ENCODE peak calls at places on chromosomes 5 and 9, in six cellular contexts. U, O, T, Y, H and J are unnamed samples.
A peak's percentile ranks its signal among the peaks of the same experiment; 100 is the strongest.

GRCh38 chr5:36788365-36788764 is 88.2 kb upstream of the NIPBL start:
- DNase-seq in U (no peak), O (no peak), T (no peak), Y (no peak), H (no peak), J (no peak)

GRCh38 chr5:177195307-177195952 is 61.9 kb downstream of the NSD1 start:
- DNase-seq in U (no peak), O (no peak), T (no peak), Y (no peak), H (peak; percentile 39), J (no peak)

GRCh38 chr9:92974161-92974661 is 26.9 kb downstream of the FGD3 start:
- DNase-seq in U (no peak), O (no peak), T (no peak), Y (peak; percentile 83), H (no peak), J (no peak)

GRCh38 chr5:129063483-129064136 is 30.9 kb upstream of the ISOC1 start:
- DNase-seq in U (no peak), O (peak; percentile 55), T (no peak), Y (no peak), H (peak; percentile 46), J (peak; percentile 57)

GRCh38 chr9:127021664-127022337 is 100.6 kb downstream of the ANGPTL2 start:
- DNase-seq in U (peak; percentile 65), O (peak; percentile 99), T (no peak), Y (no peak), H (peak; percentile 94), J (peak; percentile 83)

GRCh38 chr5:62354028-62354874 is 48.2 kb downstream of the KIF2A start:
- DNase-seq in U (no peak), O (peak; percentile 58), T (peak; percentile 19), Y (no peak), H (peak; percentile 65), J (peak; percentile 53)

GRCh38 chr5:67530609-67531255 is 334.1 kb upstream of the CD180 start:
- DNase-seq in U (no peak), O (no peak), T (no peak), Y (no peak), H (no peak), J (no peak)

GRCh38 chr9:107948086-107948485 is 458.5 kb upstream of the KLF4 start:
- DNase-seq in U (no peak), O (peak; percentile 40), T (no peak), Y (no peak), H (no peak), J (no peak)

GRCh38 chr5:130168211-130168610 is 263.9 kb downstream of the CHSY3 start:
- DNase-seq in U (no peak), O (peak; percentile 36), T (no peak), Y (no peak), H (peak; percentile 74), J (peak; percentile 12)

GRCh38 chr5:19531374-19531952 is 456.5 kb downstream of the CDH18 start:
- DNase-seq in U (no peak), O (no peak), T (peak; percentile 63), Y (no peak), H (peak; percentile 50), J (no peak)

GRCh38 chr5:108917596-108917995 is 169.9 kb downstream of the FER start:
- DNase-seq in U (no peak), O (no peak), T (peak; percentile 7), Y (no peak), H (no peak), J (no peak)

GRCh38 chr5:178309271-178310008 is 76.8 kb upstream of the PHYKPL start:
- DNase-seq in U (no peak), O (no peak), T (no peak), Y (no peak), H (no peak), J (no peak)

GRCh38 chr5:132876020-132876759 is 2.7 kb downstream of the LEAP2 start:
- DNase-seq in U (no peak), O (peak; percentile 49), T (no peak), Y (no peak), H (no peak), J (no peak)

GRCh38 chr5:176845392-176845713 is 35.0 kb downstream of the UNC5A start:
- DNase-seq in U (no peak), O (no peak), T (no peak), Y (no peak), H (no peak), J (no peak)

GRCh38 chr5:155101697-155102096 is 88.1 kb downstream of the KIF4B start:
- DNase-seq in U (no peak), O (no peak), T (no peak), Y (no peak), H (no peak), J (no peak)

GRCh38 chr5:144951001-144951400 is 780.3 kb downstream of the KCTD16 start:
- DNase-seq in U (no peak), O (no peak), T (peak; percentile 9), Y (no peak), H (no peak), J (no peak)

GRCh38 chr5:149014634-149015033 is 48.2 kb downstream of the SH3TC2 start:
- DNase-seq in U (no peak), O (no peak), T (no peak), Y (no peak), H (no peak), J (no peak)

GRCh38 chr9:106482733-106483132 is 380.2 kb upstream of the ZNF462 start:
- DNase-seq in U (no peak), O (peak; percentile 5), T (peak; percentile 26), Y (no peak), H (peak; percentile 20), J (no peak)

GRCh38 chr5:102583663-102584062 is 84.9 kb upstream of the SLCO6A1 start:
- DNase-seq in U (no peak), O (peak; percentile 25), T (no peak), Y (no peak), H (peak; percentile 38), J (no peak)

GRCh38 chr5:117788596-117788995 is 1199.8 kb downstream of the DTWD2 start:
- DNase-seq in U (no peak), O (peak; percentile 4), T (peak; percentile 52), Y (no peak), H (no peak), J (no peak)

GRCh38 chr5:23257656-23258055 is 249.8 kb upstream of the PRDM9 start:
- DNase-seq in U (no peak), O (peak; percentile 0), T (peak; percentile 76), Y (no peak), H (no peak), J (no peak)

GRCh38 chr5:173300389-173301047 is 27.7 kb downstream of the STC2 start:
- DNase-seq in U (no peak), O (peak; percentile 9), T (no peak), Y (no peak), H (no peak), J (no peak)

GRCh38 chr9:3898371-3899218 is 372.8 kb upstream of the RFX3 start:
- DNase-seq in U (peak; percentile 23), O (no peak), T (no peak), Y (peak; percentile 24), H (no peak), J (no peak)

GRCh38 chr5:115816226-115817042 is at the start of gene CDO1:
- DNase-seq in U (peak; percentile 8), O (peak; percentile 86), T (no peak), Y (peak; percentile 88), H (peak; percentile 77), J (peak; percentile 44)
- H3K4me3 ChIP-seq in U (peak within 1 kb of the TSS; percentile 16), O (peak within 1 kb of the TSS; percentile 72), T (peak within 1 kb of the TSS; percentile 43), Y (peak within 1 kb of the TSS; percentile 22), H (peak within 1 kb of the TSS; percentile 62), J (peak within 1 kb of the TSS; percentile 64)

DNA sequence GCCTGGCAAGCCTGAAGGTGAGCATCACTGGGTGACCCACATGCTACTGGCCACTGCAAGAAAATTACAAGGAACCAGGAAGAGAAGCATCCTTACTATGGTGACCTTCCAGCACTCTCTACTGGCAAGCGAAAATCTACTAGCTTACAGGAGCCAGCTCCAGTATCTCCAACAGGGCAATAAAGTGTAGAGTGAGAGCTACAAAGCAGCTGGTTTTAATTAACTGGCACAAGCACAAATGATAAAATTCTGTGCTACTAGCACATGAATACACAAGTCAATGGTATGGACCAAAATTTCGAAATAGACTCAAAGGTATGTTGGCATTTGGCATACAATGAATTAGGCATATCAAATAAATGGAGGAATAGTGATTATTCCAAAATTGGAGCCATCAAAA is 113.2 kb upstream of the CAST start:
- DNase-seq in U (no peak), O (peak; percentile 83), T (no peak), Y (no peak), H (no peak), J (no peak)
- TF ChIP-seq CTCF in U (no peak), O (no peak), T (no peak), Y (no peak), H (no peak), J (no peak)

DNA sequence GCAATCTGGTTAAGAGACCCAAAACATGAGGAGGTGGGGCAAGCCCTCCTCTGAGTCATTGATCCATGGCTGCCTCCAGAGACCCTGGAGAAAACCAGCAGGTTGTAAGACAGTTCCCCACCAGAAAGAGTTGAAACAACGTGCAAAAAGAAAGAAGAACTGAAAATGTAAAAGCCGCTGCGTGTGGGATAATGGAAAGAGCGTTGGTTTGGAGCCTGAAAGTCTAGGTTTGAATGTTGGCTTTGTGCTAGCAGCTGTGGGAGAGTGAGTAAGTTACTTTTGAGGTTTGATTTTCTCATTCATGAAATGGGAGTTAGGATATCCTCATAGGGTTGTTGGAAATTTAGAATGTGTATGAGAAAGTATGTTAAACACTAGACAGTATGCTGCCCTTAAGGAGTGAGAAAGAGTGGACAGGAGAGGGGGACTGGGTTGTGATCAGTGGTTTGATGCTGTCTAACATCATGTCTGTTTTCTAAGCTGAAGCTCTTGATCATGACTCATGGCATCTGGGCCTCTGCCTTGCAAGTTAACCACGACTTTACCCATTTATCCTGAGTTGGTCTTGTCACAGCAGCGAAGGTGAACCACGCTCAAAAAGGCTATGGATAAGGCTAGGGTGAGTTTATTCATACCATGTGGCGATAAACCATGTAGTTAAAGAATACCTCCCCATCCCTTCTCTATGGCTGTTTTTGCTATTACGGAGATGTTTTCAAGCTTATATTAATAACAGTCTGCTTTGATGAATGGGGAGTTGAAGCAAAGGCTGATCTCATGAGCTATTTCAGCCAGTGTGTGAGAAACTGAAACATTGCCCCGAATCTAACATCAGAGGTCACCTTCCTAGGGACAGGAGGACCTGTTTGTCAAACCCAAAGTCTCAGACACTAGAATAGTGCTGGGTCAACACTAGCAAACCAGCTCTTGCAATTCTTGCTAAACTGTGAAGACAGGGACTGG is 41.3 kb downstream of the ZNF366 start:
- DNase-seq in U (no peak), O (peak; percentile 73), T (no peak), Y (no peak), H (peak; percentile 70), J (no peak)
- H3K4me3 ChIP-seq in U (no peak overlapping the region), O (no peak overlapping the region), T (no peak overlapping the region), Y (no peak overlapping the region), H (no peak overlapping the region), J (no peak overlapping the region)

DNA sequence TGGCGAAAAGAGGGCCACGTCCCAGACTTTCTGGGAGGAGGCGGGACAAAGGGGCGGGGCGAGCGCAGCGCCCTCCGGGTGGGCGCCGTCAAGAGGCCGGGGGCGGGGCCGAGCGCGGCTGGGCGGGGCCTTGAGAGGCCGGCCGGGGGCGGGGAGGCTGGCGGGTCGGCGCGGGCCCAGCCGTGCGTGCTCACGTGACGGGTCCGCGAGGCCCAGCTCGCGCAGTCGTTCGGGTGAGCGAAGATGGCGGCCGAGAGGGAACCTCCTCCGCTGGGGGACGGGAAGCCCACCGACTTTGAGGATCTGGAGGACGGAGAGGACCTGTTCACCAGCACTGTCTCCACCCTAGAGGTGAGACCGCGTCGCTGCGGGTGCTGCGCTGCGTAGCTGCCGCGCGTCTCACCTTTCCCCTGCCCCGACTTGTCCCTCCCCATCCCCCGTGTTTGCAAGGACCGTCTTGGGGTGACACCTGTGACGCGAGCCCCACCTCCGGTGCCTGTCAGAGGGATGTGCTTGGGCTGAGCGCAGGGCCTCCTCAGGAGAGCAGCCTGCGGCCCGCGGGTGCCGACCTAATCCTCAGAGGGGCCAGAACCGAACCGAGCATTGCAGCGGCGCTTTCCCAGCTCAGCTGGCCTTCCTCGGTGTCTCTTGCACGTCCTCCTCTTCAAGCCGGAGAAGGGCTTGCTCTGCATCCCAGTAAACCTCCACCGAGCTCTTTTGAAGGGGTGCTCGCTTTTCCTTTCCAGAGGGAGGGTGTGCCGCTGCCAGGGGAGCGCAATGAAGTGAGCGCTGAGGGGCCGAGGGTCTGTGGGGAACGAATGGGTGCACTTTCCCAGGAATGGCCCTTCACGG is at the start of gene SNX2:
- DNase-seq in U (peak; percentile 96), O (peak; percentile 96), T (no peak), Y (peak; percentile 99), H (peak; percentile 85), J (peak; percentile 55)
- TF ChIP-seq CTCF in U (peak; percentile 14), O (no peak), T (no peak), Y (no peak), H (peak; percentile 25), J (no peak)